ENCODE peak calls at places on chromosomes 11 and 22, in six cellular contexts. One of them, this sample, is unnamed.

GRCh38 chr11:32526715-32527114 is 56.9 kb upstream of the EIF3M start:
- DNase-seq in AG10803: no peak
- DNase-seq in effector memory CD4-positive, alpha-beta T cell: no peak
- DNase-seq in cardiac muscle cell: peak; percentile 15
- DNase-seq in GM12865: no peak
- DNase-seq in CD8-positive, alpha-beta memory T cell: no peak
- DNase-seq in this sample: peak; percentile 17

GRCh38 chr22:29004647-29005371 is 56.8 kb downstream of the C22orf31 start:
- DNase-seq in CD8-positive, alpha-beta memory T cell: no peak
- DNase-seq in cardiac muscle cell: no peak
- DNase-seq in AG10803: no peak
- DNase-seq in effector memory CD4-positive, alpha-beta T cell: no peak
- DNase-seq in GM12865: no peak
- DNase-seq in this sample: peak; percentile 47

GRCh38 chr11:84969103-84969502 is 658.0 kb downstream of the DLG2 start:
- DNase-seq in CD8-positive, alpha-beta memory T cell: no peak
- DNase-seq in GM12865: no peak
- DNase-seq in cardiac muscle cell: peak; percentile 2
- DNase-seq in AG10803: peak; percentile 61
- DNase-seq in effector memory CD4-positive, alpha-beta T cell: no peak
- DNase-seq in this sample: no peak

GRCh38 chr11:116691779-116692178 is 81.0 kb downstream of the BUD13 start:
- DNase-seq in cardiac muscle cell: peak; percentile 35
- DNase-seq in CD8-positive, alpha-beta memory T cell: peak; percentile 34
- DNase-seq in effector memory CD4-positive, alpha-beta T cell: no peak
- DNase-seq in GM12865: peak; percentile 52
- DNase-seq in AG10803: peak; percentile 18
- DNase-seq in this sample: peak; percentile 12

GRCh38 chr22:43289976-43290663 is 53.1 kb downstream of the SCUBE1 start:
- DNase-seq in GM12865: no peak
- DNase-seq in AG10803: peak; percentile 47
- DNase-seq in CD8-positive, alpha-beta memory T cell: no peak
- DNase-seq in cardiac muscle cell: peak; percentile 53
- DNase-seq in effector memory CD4-positive, alpha-beta T cell: no peak
- DNase-seq in this sample: no peak

GRCh38 chr22:31342389-31343125 is 3.6 kb downstream of the PATZ1 start:
- DNase-seq in cardiac muscle cell: no peak
- DNase-seq in GM12865: no peak
- DNase-seq in effector memory CD4-positive, alpha-beta T cell: no peak
- DNase-seq in CD8-positive, alpha-beta memory T cell: no peak
- DNase-seq in AG10803: no peak
- DNase-seq in this sample: no peak

GRCh38 chr11:3841426-3842304 is 906 bp upstream of the RHOG start:
- DNase-seq in GM12865: peak; percentile 94
- DNase-seq in effector memory CD4-positive, alpha-beta T cell: peak; percentile 92
- DNase-seq in CD8-positive, alpha-beta memory T cell: peak; percentile 97
- DNase-seq in AG10803: peak; percentile 81
- DNase-seq in cardiac muscle cell: peak; percentile 91
- DNase-seq in this sample: peak; percentile 81

GRCh38 chr22:22552630-22553029 is 6.4 kb downstream of the PRAME start:
- DNase-seq in AG10803: no peak
- DNase-seq in effector memory CD4-positive, alpha-beta T cell: no peak
- DNase-seq in CD8-positive, alpha-beta memory T cell: no peak
- DNase-seq in GM12865: peak; percentile 15
- DNase-seq in cardiac muscle cell: peak; percentile 11
- DNase-seq in this sample: no peak

GRCh38 chr22:23376256-23376655 is 195.9 kb downstream of the BCR start:
- DNase-seq in effector memory CD4-positive, alpha-beta T cell: no peak
- DNase-seq in cardiac muscle cell: peak; percentile 6
- DNase-seq in GM12865: peak; percentile 71
- DNase-seq in AG10803: no peak
- DNase-seq in CD8-positive, alpha-beta memory T cell: no peak
- DNase-seq in this sample: peak; percentile 59

GRCh38 chr11:34274712-34275398 is 83.0 kb downstream of the ABTB2 start:
- DNase-seq in CD8-positive, alpha-beta memory T cell: no peak
- DNase-seq in GM12865: no peak
- DNase-seq in cardiac muscle cell: peak; percentile 99
- DNase-seq in effector memory CD4-positive, alpha-beta T cell: no peak
- DNase-seq in AG10803: peak; percentile 98
- DNase-seq in this sample: no peak

GRCh38 chr11:71478216-71478840 is 25.3 kb downstream of the NADSYN1 start:
- DNase-seq in effector memory CD4-positive, alpha-beta T cell: no peak
- DNase-seq in GM12865: no peak
- DNase-seq in cardiac muscle cell: no peak
- DNase-seq in CD8-positive, alpha-beta memory T cell: no peak
- DNase-seq in AG10803: no peak
- DNase-seq in this sample: no peak

GRCh38 chr22:39994046-39994565 is 648 bp upstream of the FAM83F start:
- DNase-seq in cardiac muscle cell: no peak
- DNase-seq in CD8-positive, alpha-beta memory T cell: peak; percentile 79
- DNase-seq in effector memory CD4-positive, alpha-beta T cell: no peak
- DNase-seq in AG10803: peak; percentile 55
- DNase-seq in GM12865: no peak
- DNase-seq in this sample: no peak

GRCh38 chr11:59944761-59945160 is 6.5 kb downstream of the OOSP1 start:
- DNase-seq in effector memory CD4-positive, alpha-beta T cell: no peak
- DNase-seq in cardiac muscle cell: no peak
- DNase-seq in CD8-positive, alpha-beta memory T cell: no peak
- DNase-seq in GM12865: no peak
- DNase-seq in AG10803: no peak
- DNase-seq in this sample: no peak

GRCh38 chr22:26711205-26711958 is 54.0 kb downstream of the MIAT start:
- DNase-seq in effector memory CD4-positive, alpha-beta T cell: no peak
- DNase-seq in cardiac muscle cell: peak; percentile 38
- DNase-seq in GM12865: peak; percentile 92
- DNase-seq in CD8-positive, alpha-beta memory T cell: no peak
- DNase-seq in AG10803: peak; percentile 24
- DNase-seq in this sample: no peak

GRCh38 chr11:44342616-44343015 is 32.7 kb upstream of the ALX4 start:
- DNase-seq in AG10803: no peak
- DNase-seq in cardiac muscle cell: no peak
- DNase-seq in CD8-positive, alpha-beta memory T cell: no peak
- DNase-seq in effector memory CD4-positive, alpha-beta T cell: no peak
- DNase-seq in GM12865: no peak
- DNase-seq in this sample: no peak

GRCh38 chr11:123054301-123055065 is 7.5 kb downstream of the HSPA8 start:
- DNase-seq in GM12865: peak; percentile 80
- DNase-seq in CD8-positive, alpha-beta memory T cell: peak; percentile 69
- DNase-seq in AG10803: peak; percentile 67
- DNase-seq in cardiac muscle cell: peak; percentile 82
- DNase-seq in effector memory CD4-positive, alpha-beta T cell: no peak
- DNase-seq in this sample: peak; percentile 79

GRCh38 chr11:67352546-67353316 is 615 bp downstream of the POLD4 start:
- DNase-seq in CD8-positive, alpha-beta memory T cell: no peak
- DNase-seq in effector memory CD4-positive, alpha-beta T cell: no peak
- DNase-seq in GM12865: peak; percentile 84
- DNase-seq in AG10803: peak; percentile 28
- DNase-seq in cardiac muscle cell: no peak
- DNase-seq in this sample: no peak

GRCh38 chr11:88402784-88403183 is 65.2 kb upstream of the CTSC start:
- DNase-seq in AG10803: peak; percentile 37
- DNase-seq in GM12865: no peak
- DNase-seq in effector memory CD4-positive, alpha-beta T cell: no peak
- DNase-seq in CD8-positive, alpha-beta memory T cell: no peak
- DNase-seq in cardiac muscle cell: peak; percentile 29
- DNase-seq in this sample: no peak

GRCh38 chr22:35629406-35630234 is 12.5 kb upstream of the MB start:
- DNase-seq in GM12865: peak; percentile 89
- DNase-seq in cardiac muscle cell: peak; percentile 98
- DNase-seq in effector memory CD4-positive, alpha-beta T cell: peak; percentile 32
- DNase-seq in AG10803: peak; percentile 99
- DNase-seq in CD8-positive, alpha-beta memory T cell: no peak
- DNase-seq in this sample: no peak

GRCh38 chr22:42716221-42716620 is 4.4 kb downstream of the A4GALT start:
- DNase-seq in GM12865: peak; percentile 67
- DNase-seq in cardiac muscle cell: no peak
- DNase-seq in effector memory CD4-positive, alpha-beta T cell: no peak
- DNase-seq in AG10803: no peak
- DNase-seq in CD8-positive, alpha-beta memory T cell: no peak
- DNase-seq in this sample: no peak

GRCh38 chr11:7490054-7490453 is 4.7 kb downstream of the OLFML1 start:
- DNase-seq in CD8-positive, alpha-beta memory T cell: no peak
- DNase-seq in effector memory CD4-positive, alpha-beta T cell: no peak
- DNase-seq in GM12865: no peak
- DNase-seq in cardiac muscle cell: peak; percentile 67
- DNase-seq in AG10803: peak; percentile 80
- DNase-seq in this sample: no peak

GRCh38 chr11:44454686-44455085 is 110.8 kb upstream of the CD82 start:
- DNase-seq in GM12865: no peak
- DNase-seq in cardiac muscle cell: no peak
- DNase-seq in AG10803: no peak
- DNase-seq in CD8-positive, alpha-beta memory T cell: no peak
- DNase-seq in effector memory CD4-positive, alpha-beta T cell: no peak
- DNase-seq in this sample: no peak

GRCh38 chr11:9280655-9281301 is 15.6 kb upstream of the DENND5A start:
- DNase-seq in CD8-positive, alpha-beta memory T cell: peak; percentile 75
- DNase-seq in AG10803: peak; percentile 58
- DNase-seq in GM12865: peak; percentile 88
- DNase-seq in cardiac muscle cell: peak; percentile 78
- DNase-seq in effector memory CD4-positive, alpha-beta T cell: no peak
- DNase-seq in this sample: peak; percentile 91

GRCh38 chr22:49726701-49727101 is 101.0 kb downstream of the BRD1 start:
- DNase-seq in effector memory CD4-positive, alpha-beta T cell: no peak
- DNase-seq in AG10803: no peak
- DNase-seq in cardiac muscle cell: no peak
- DNase-seq in GM12865: no peak
- DNase-seq in CD8-positive, alpha-beta memory T cell: no peak
- DNase-seq in this sample: no peak

GRCh38 chr11:118910309-118911112 is 15.2 kb downstream of the BCL9L start:
- DNase-seq in CD8-positive, alpha-beta memory T cell: peak; percentile 60
- DNase-seq in GM12865: no peak
- DNase-seq in cardiac muscle cell: peak; percentile 95
- DNase-seq in effector memory CD4-positive, alpha-beta T cell: peak; percentile 58
- DNase-seq in AG10803: peak; percentile 98
- DNase-seq in this sample: no peak

GRCh38 chr11:118911880-118912741 is 13.6 kb downstream of the BCL9L start:
- DNase-seq in CD8-positive, alpha-beta memory T cell: peak; percentile 49
- DNase-seq in cardiac muscle cell: peak; percentile 89
- DNase-seq in GM12865: peak; percentile 49
- DNase-seq in AG10803: peak; percentile 85
- DNase-seq in effector memory CD4-positive, alpha-beta T cell: peak; percentile 73
- DNase-seq in this sample: no peak

GRCh38 chr11:118912742-118913410 is 12.8 kb downstream of the BCL9L start:
- DNase-seq in cardiac muscle cell: no peak
- DNase-seq in GM12865: peak; percentile 63
- DNase-seq in effector memory CD4-positive, alpha-beta T cell: no peak
- DNase-seq in AG10803: no peak
- DNase-seq in CD8-positive, alpha-beta memory T cell: peak; percentile 72
- DNase-seq in this sample: no peak

GRCh38 chr11:118909619-118910308 is 16.0 kb downstream of the BCL9L start:
- DNase-seq in CD8-positive, alpha-beta memory T cell: peak; percentile 33
- DNase-seq in AG10803: peak; percentile 24
- DNase-seq in cardiac muscle cell: no peak
- DNase-seq in effector memory CD4-positive, alpha-beta T cell: no peak
- DNase-seq in GM12865: no peak
- DNase-seq in this sample: no peak

GRCh38 chr11:118911113-118911879 is 14.4 kb downstream of the BCL9L start:
- DNase-seq in AG10803: peak; percentile 50
- DNase-seq in cardiac muscle cell: peak; percentile 38
- DNase-seq in GM12865: no peak
- DNase-seq in effector memory CD4-positive, alpha-beta T cell: no peak
- DNase-seq in CD8-positive, alpha-beta memory T cell: peak; percentile 48
- DNase-seq in this sample: no peak
- H3K4me3 ChIP-seq in AG10803: peak overlapping the region; percentile 51
- H3K4me3 ChIP-seq in cardiac muscle cell: no peak overlapping the region
- H3K4me3 ChIP-seq in GM12865: no peak overlapping the region
- H3K4me3 ChIP-seq in effector memory CD4-positive, alpha-beta T cell: peak overlapping the region; percentile 49
- H3K4me3 ChIP-seq in CD8-positive, alpha-beta memory T cell: peak overlapping the region; percentile 74
- H3K4me3 ChIP-seq in this sample: no peak overlapping the region

GRCh38 chr11:45846974-45847907 is at the start of gene CRY2:
- DNase-seq in GM12865: peak; percentile 99
- DNase-seq in effector memory CD4-positive, alpha-beta T cell: peak; percentile 98
- DNase-seq in AG10803: peak; percentile 99
- DNase-seq in CD8-positive, alpha-beta memory T cell: peak; percentile 97
- DNase-seq in cardiac muscle cell: peak; percentile 99
- DNase-seq in this sample: peak; percentile 87
- H3K4me3 ChIP-seq in GM12865: peak within 1 kb of the TSS; percentile 56
- H3K4me3 ChIP-seq in effector memory CD4-positive, alpha-beta T cell: peak within 1 kb of the TSS; percentile 93
- H3K4me3 ChIP-seq in AG10803: peak within 1 kb of the TSS; percentile 96
- H3K4me3 ChIP-seq in CD8-positive, alpha-beta memory T cell: peak within 1 kb of the TSS; percentile 85
- H3K4me3 ChIP-seq in cardiac muscle cell: peak within 1 kb of the TSS; percentile 65
- H3K4me3 ChIP-seq in this sample: peak within 1 kb of the TSS; percentile 90

DNA sequence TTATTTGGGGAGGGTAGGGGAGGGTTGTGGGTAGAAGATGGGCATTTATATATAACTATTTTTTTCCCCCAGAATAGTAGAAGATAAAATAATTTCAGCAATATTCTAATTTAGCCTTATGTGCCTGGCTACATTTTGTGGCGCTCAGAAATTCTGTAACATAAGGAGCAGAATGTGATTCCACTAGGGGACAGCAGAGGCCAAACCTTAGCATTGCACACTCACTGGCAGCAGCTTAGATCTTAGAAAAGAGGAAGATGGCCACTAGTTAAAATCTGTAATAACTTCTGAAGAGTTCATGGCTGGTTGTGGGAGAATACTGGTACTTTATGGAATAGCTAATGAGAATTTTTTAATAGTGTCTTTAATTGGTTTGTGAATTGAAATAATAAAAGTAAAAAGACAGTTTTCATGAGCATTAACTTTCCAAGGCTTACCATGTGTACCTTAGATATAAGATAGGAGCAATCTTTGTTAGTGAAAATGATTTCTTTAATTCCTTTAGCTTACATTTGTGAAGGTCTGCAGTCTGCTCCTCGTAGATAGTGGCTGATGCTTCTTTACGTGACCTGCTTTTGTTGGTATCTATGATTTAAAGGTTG is 33.1 kb downstream of the DDX10 start:
- DNase-seq in AG10803: peak; percentile 80
- DNase-seq in cardiac muscle cell: peak; percentile 90
- DNase-seq in GM12865: peak; percentile 79
- DNase-seq in CD8-positive, alpha-beta memory T cell: no peak
- DNase-seq in effector memory CD4-positive, alpha-beta T cell: no peak
- DNase-seq in this sample: peak; percentile 60
- H3K4me3 ChIP-seq in AG10803: no peak overlapping the region
- H3K4me3 ChIP-seq in cardiac muscle cell: no peak overlapping the region
- H3K4me3 ChIP-seq in GM12865: no peak overlapping the region
- H3K4me3 ChIP-seq in CD8-positive, alpha-beta memory T cell: no peak overlapping the region
- H3K4me3 ChIP-seq in effector memory CD4-positive, alpha-beta T cell: no peak overlapping the region
- H3K4me3 ChIP-seq in this sample: no peak overlapping the region

DNA sequence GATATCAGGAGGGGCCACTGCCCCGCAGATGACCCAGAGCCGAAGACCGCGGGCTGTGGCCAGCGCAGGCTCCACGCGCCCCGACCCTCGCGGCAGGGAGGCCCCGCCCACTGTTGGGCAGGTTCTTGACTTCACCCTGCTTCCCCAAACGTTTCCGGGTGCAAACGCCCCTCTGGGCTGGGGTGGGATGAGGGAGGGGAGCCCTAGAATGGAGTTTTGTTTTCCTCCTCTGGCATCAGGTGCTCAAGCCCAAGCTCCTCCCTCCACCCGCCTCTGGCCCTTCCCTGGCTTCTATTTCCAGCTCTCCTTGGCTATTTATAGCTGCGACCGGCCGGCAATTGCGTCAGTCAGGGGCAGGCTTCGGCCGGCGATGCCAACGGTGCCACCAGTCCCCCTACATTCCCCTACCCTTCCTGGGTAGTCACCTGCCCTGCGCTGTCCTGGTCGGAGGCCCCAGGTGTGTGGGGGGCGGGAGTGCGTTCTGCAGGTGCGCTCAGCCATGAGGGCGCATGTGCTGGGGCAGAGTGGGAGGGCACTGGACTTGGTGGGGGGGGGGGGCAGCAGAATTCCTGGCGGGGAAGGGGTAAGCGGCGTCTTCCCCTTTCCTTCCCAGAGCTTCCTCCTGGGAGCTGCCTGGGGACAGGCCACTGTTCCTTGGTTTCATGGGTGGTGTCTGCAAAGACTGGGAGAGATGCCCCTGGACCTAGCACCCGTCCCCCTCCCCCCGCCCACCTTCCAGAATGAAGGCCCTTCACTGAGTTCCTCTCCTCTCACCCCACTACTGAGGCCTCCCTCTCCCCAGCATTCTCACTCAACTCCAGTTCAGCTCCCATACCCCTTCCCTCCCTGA is 23.6 kb downstream of the DUSP8 start:
- DNase-seq in cardiac muscle cell: peak; percentile 55
- DNase-seq in effector memory CD4-positive, alpha-beta T cell: no peak
- DNase-seq in GM12865: no peak
- DNase-seq in AG10803: peak; percentile 40
- DNase-seq in CD8-positive, alpha-beta memory T cell: no peak
- DNase-seq in this sample: no peak
- H3K4me3 ChIP-seq in cardiac muscle cell: no peak overlapping the region
- H3K4me3 ChIP-seq in effector memory CD4-positive, alpha-beta T cell: no peak overlapping the region
- H3K4me3 ChIP-seq in GM12865: no peak overlapping the region
- H3K4me3 ChIP-seq in AG10803: no peak overlapping the region
- H3K4me3 ChIP-seq in CD8-positive, alpha-beta memory T cell: no peak overlapping the region
- H3K4me3 ChIP-seq in this sample: no peak overlapping the region

This sample was measured in Jurkat, Clone E6-1.